ENCODE peak calls at places on chromosomes 4 and X, in four cellular contexts. F is SK-N-SH, O is HepG2, R is K562. B is an unnamed sample.

GRCh38 chr4:121951570-121952110 is at the start of gene TRPC3:
- DNase-seq in F (peak), O (no peak), R (peak), B (no peak)

GRCh38 chr4:54041916-54042315 is 22.5 kb downstream of the CHIC2 start:
- DNase-seq in F (no peak), O (no peak), R (no peak), B (no peak)

GRCh38 chrX:24025741-24026402 is 1.1 kb downstream of the KLHL15 start:
- DNase-seq in F (no peak), O (no peak), R (no peak), B (no peak)

GRCh38 chr4:115365185-115365584 is 251.8 kb upstream of the NDST4 start:
- DNase-seq in F (no peak), O (no peak), R (no peak), B (no peak)

GRCh38 chrX:153032397-153033118 is 23.7 kb upstream of the PNMA3 start:
- DNase-seq in F (peak), O (peak), R (peak), B (no peak)

GRCh38 chr4:171644430-171645057 is 168.7 kb upstream of the GALNTL6 start:
- DNase-seq in F (no peak), O (no peak), R (no peak), B (peak)

GRCh38 chrX:110791206-110791605 is 4.4 kb downstream of the CHRDL1 start:
- DNase-seq in F (no peak), O (no peak), R (no peak), B (no peak)

GRCh38 chrX:72094894-72095293 is 36.8 kb downstream of the RTL5 start:
- DNase-seq in F (peak), O (no peak), R (peak), B (no peak)

GRCh38 chr4:181194096-181194495 is 1049.1 kb upstream of the TENM3 start:
- DNase-seq in F (no peak), O (no peak), R (no peak), B (no peak)

GRCh38 chrX:153768311-153769157 is 4.5 kb downstream of the PLXNB3 start:
- DNase-seq in F (peak), O (no peak), R (no peak), B (no peak)

GRCh38 chrX:120746153-120746552 is 116.3 kb upstream of the C1GALT1C1 start:
- DNase-seq in F (no peak), O (peak), R (no peak), B (no peak)

GRCh38 chrX:31038585-31039326 is 33.1 kb downstream of the FTHL17 start:
- DNase-seq in F (peak), O (peak), R (peak), B (no peak)

GRCh38 chr4:187602339-187603092 is 393.1 kb upstream of the ZFP42 start:
- DNase-seq in F (no peak), O (no peak), R (no peak), B (no peak)

GRCh38 chrX:138853936-138854335 is 142.4 kb upstream of the FGF13 start:
- DNase-seq in F (no peak), O (no peak), R (no peak), B (no peak)

GRCh38 chr4:26723216-26723615 is 137.4 kb upstream of the STIM2 start:
- DNase-seq in F (no peak), O (no peak), R (no peak), B (peak)

GRCh38 chrX:101208152-101208905 is 11.3 kb upstream of the DRP2 start:
- DNase-seq in F (no peak), O (peak), R (no peak), B (peak)

GRCh38 chr4:66376921-66377320 is 706.6 kb upstream of the EPHA5 start:
- DNase-seq in F (no peak), O (no peak), R (no peak), B (no peak)

GRCh38 chr4:155423671-155424070 is 46.9 kb upstream of the MAP9 start:
- DNase-seq in F (no peak), O (no peak), R (no peak), B (no peak)

GRCh38 chr4:184262901-184263300 is 45.2 kb upstream of the ENPP6 start:
- DNase-seq in F (no peak), O (no peak), R (no peak), B (no peak)

GRCh38 chr4:48832571-48832970 is 1.7 kb downstream of the OCIAD1 start:
- DNase-seq in F (no peak), O (no peak), R (peak), B (no peak)

GRCh38 chr4:126405369-126405982 is 1090.7 kb downstream of the FAT4 start:
- DNase-seq in F (no peak), O (peak), R (no peak), B (no peak)

GRCh38 chrX:10174810-10175209 is 18.0 kb downstream of the CLCN4 start:
- DNase-seq in F (no peak), O (no peak), R (no peak), B (no peak)

GRCh38 chr4:139599594-139600374 is 43.8 kb upstream of the SETD7 start:
- DNase-seq in F (no peak), O (peak), R (no peak), B (no peak)

GRCh38 chr4:119543187-119543586 is 85.4 kb downstream of the PDE5A start:
- DNase-seq in F (no peak), O (peak), R (no peak), B (no peak)

GRCh38 chrX:1587161-1587560 is 4.2 kb upstream of the AKAP17A start:
- DNase-seq in F (no peak), O (no peak), R (no peak), B (no peak)

GRCh38 chrX:122625821-122626220 is 558.3 kb upstream of the GRIA3 start:
- DNase-seq in F (no peak), O (no peak), R (no peak), B (no peak)

GRCh38 chr4:121226362-121226761 is 62.2 kb upstream of the TNIP3 start:
- DNase-seq in F (no peak), O (no peak), R (no peak), B (no peak)

GRCh38 chr4:184598753-184599491 is 50.3 kb downstream of the CASP3 start:
- DNase-seq in F (no peak), O (no peak), R (no peak), B (no peak)

GRCh38 chr4:40395908-40396806 is 61.0 kb downstream of the CHRNA9 start:
- DNase-seq in F (no peak), O (peak), R (no peak), B (no peak)

GRCh38 chr4:87805971-87806370 is 6.6 kb downstream of the IBSP start:
- DNase-seq in F (no peak), O (no peak), R (no peak), B (no peak)

GRCh38 chr4:86895692-86896488 is 3.7 kb upstream of the C4orf36 start:
- DNase-seq in F (peak), O (peak), R (peak), B (no peak)

GRCh38 chr4:139728840-139729239 is 63.2 kb downstream of the MGST2 start:
- DNase-seq in F (no peak), O (peak), R (no peak), B (no peak)

GRCh38 chr4:103996059-103996458 is 276.3 kb upstream of the TACR3 start:
- DNase-seq in F (no peak), O (no peak), R (no peak), B (no peak)

GRCh38 chr4:35725131-35725530 is 519.2 kb downstream of the ARAP2 start:
- DNase-seq in F (peak), O (peak), R (no peak), B (no peak)
- TF ChIP-seq SIN3A in F (no peak), O (no peak), R (no peak), B (no peak)

DNA sequence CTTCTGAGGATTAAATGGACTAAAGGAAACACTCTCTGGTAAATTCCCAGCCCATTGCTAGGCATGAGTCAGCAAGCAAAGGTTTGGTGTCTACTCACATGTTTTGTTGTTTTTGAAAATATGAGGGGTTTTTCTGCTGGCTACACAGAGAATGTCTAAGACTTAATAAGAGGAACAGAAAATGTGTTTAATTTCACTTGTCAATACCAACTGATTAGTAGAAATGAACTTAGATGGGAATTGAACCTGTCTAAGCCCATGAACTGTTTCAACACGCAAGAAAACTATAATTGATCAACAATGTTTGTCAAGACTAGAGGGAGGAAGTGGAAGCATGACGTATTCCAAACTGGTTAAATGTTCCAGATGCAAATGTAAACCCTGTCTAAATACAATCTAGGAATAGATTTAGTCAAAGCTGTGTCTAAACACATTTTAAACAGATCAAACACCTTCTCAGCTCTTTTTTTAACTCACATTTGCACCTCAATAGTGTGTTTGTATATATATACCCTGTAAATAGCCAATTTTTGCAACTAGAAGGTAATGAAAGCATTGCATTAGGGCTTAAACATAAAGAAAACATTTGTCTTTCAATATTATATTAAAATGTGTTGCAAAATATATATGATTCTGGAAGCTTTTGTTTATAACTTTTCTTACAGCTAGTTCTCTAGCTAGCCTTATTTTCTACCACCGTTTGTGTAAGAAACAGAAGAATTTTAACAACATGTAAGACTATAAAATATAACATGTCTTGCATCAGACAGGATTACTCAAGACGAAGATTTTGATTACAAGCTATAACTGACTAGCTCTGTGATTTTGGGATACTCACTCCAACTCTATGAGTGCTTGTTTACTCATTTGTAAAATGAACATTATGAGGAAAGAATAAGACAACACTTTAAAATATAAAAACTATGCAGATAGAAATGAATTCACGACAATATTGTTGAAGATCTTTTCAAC is 607.8 kb downstream of the FSTL5 start:
- DNase-seq in F (no peak), O (no peak), R (no peak), B (peak)
- TF ChIP-seq TAF1 in F (no peak), O (no peak), R (no peak), B (no peak)

GRCh38 chr4:8501781-8502180 is 61.2 kb downstream of the TRMT44 start:
- DNase-seq in F (no peak), O (no peak), R (no peak), B (no peak)
- TF ChIP-seq SIN3A in F (no peak), O (no peak), R (no peak), B (no peak)

DNA sequence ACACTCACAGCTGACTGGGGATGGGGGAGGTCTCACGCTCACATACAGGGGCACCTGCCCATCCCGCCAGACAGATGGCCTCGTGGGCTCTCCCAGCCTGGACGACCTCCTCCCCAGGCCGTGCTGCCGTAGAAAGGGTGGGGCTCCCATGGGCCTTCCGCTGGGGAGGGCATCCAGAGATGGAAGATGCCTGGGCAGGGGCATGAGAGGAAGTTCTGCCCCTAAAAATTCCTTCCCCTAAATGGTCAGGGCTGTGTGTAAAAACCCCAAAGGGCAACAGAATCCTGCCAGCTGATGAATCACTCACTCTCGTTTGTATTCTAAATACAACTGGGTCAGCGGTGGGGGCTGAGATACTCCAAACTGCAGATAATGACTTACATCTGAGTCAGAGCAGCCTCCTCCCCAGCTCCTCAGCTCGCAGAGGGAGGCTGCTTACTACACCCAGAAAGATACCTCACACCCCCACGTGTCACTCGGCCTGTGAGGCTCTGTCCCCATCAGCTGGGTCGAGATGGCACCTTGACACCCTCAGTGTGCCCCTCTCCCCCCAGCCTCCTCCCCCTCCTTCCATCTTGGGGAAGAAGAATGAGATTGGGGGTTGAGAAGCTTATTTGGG is 10.1 kb downstream of the WDR1 start:
- DNase-seq in F (peak), O (no peak), R (peak), B (no peak)
- TF ChIP-seq TAF1 in F (peak), O (no peak), R (no peak), B (no peak)

GRCh38 chr4:56240554-56241190 is 146.6 kb downstream of the AASDH start:
- DNase-seq in F (peak), O (peak), R (peak), B (no peak)
- TF ChIP-seq SIN3A in F (no peak), O (no peak), R (no peak), B (no peak)

GRCh38 chr4:15168759-15169158 is 166.5 kb downstream of the CPEB2 start:
- DNase-seq in F (no peak), O (no peak), R (no peak), B (no peak)
- TF ChIP-seq TAF1 in F (no peak), O (no peak), R (no peak), B (no peak)

DNA sequence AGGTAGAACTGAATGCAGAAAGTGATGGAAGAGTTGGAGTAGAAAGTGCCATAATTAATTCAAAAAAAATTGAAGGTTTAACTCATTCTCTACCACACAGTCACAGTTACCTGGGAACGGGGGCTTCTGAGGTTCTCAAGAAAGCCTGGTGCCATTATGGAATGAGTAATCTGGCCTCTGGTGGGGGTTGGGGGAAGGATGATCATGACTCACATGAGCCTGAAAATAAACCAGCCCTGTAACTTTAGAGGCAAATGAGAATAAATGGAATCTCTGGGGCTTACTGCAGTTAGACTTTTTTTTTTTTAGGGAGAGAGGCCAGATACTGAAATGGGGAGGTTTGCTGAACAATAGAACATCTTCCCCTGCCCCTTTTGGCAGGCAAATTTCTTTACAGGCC is 55.3 kb downstream of the SOD3 start:
- DNase-seq in F (peak), O (no peak), R (no peak), B (no peak)
- TF ChIP-seq SIN3A in F (no peak), O (no peak), R (no peak), B (no peak)

DNA sequence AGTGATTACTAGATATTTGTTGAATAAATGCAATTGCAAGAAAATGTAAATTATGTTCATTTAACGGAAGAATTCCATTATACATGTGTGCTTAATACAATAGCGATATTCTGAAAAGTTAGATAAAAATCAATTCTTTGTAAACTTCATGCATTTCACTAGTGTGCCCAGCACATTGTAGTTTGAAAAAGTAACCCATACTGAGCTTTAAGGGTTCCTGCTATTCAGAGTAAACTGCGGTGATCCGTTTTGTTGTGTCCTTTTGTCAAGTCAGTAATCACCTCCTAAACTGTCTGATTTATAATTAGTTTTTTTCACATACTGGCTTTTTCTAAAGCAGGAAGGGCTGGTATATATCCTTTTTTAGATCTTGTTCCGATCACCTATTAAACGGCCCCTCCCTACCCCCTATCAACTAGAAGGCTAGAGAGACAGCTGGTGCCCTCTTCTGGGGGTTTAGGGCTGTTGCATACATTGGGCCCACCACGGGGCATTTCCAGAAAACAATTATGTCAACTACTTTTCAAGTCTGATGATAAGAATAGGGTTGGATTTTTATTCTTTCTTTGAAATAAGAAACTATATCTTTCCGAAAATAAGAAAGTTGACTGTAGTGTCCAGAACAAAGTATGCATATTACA is 7.0 kb upstream of the BMP15 start:
- DNase-seq in F (peak), O (peak), R (peak), B (no peak)
- TF ChIP-seq TAF1 in F (no peak), O (no peak), R (no peak), B (no peak)

DNA sequence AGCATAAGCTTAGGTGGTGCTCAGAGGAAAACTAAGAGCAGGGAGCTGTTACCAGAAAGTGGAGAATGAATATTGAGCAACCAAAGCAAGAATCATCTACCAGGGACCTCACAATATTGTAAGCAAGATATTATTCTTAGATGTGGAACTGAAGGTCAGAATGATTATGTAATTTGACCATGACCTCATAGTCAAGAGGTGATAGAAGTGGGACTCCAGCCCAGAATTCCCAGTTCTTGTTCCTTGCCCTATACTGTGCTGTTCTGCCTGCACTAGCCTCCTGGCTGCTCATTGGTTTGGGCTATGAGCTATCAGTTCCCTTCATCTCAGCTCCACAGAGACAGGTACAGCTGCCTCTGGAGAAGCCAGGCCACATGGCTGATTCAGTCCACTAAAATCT is 229.4 kb downstream of the LDB2 start:
- DNase-seq in F (no peak), O (no peak), R (no peak), B (no peak)
- TF ChIP-seq SIN3A in F (no peak), O (no peak), R (no peak), B (no peak)

B was measured in GM12878.